ENCODE peak calls at places on chromosomes 13 and 19, in seven cellular contexts. One of them, this sample, is unnamed.
A peak's percentile ranks its signal among the peaks of the same experiment; 100 is the strongest.

GRCh38 chr19:54435551-54436016 is 13.4 kb upstream of the LENG8 start:
- DNase-seq in tibial nerve: no peak
- DNase-seq in adrenal gland: no peak
- DNase-seq in heart right ventricle: no peak
- DNase-seq in endodermal cell: peak; percentile 43
- DNase-seq in IMR-90: no peak
- DNase-seq in body of pancreas: no peak
- DNase-seq in this sample: no peak

GRCh38 chr19:30206187-30206586 is 166.0 kb upstream of the ZNF536 start:
- DNase-seq in heart right ventricle: no peak
- DNase-seq in adrenal gland: no peak
- DNase-seq in body of pancreas: no peak
- DNase-seq in tibial nerve: no peak
- DNase-seq in endodermal cell: no peak
- DNase-seq in IMR-90: no peak
- DNase-seq in this sample: no peak

GRCh38 chr19:48997972-48998371 is 4.3 kb downstream of the RUVBL2 start:
- DNase-seq in body of pancreas: peak; percentile 52
- DNase-seq in heart right ventricle: no peak
- DNase-seq in adrenal gland: peak; percentile 57
- DNase-seq in endodermal cell: peak; percentile 93
- DNase-seq in IMR-90: peak; percentile 45
- DNase-seq in tibial nerve: no peak
- DNase-seq in this sample: no peak

GRCh38 chr19:30434797-30435594 is 62.8 kb downstream of the ZNF536 start:
- DNase-seq in IMR-90: no peak
- DNase-seq in tibial nerve: no peak
- DNase-seq in body of pancreas: no peak
- DNase-seq in adrenal gland: no peak
- DNase-seq in heart right ventricle: no peak
- DNase-seq in endodermal cell: no peak
- DNase-seq in this sample: no peak

GRCh38 chr19:31104451-31104850 is 244.8 kb downstream of the TSHZ3 start:
- DNase-seq in heart right ventricle: no peak
- DNase-seq in body of pancreas: no peak
- DNase-seq in endodermal cell: no peak
- DNase-seq in IMR-90: no peak
- DNase-seq in adrenal gland: no peak
- DNase-seq in tibial nerve: no peak
- DNase-seq in this sample: no peak

GRCh38 chr19:41924151-41925145 is 3.8 kb downstream of the ERFL start:
- DNase-seq in body of pancreas: no peak
- DNase-seq in tibial nerve: no peak
- DNase-seq in adrenal gland: no peak
- DNase-seq in heart right ventricle: no peak
- DNase-seq in endodermal cell: no peak
- DNase-seq in IMR-90: no peak
- DNase-seq in this sample: no peak

GRCh38 chr19:42198676-42199439 is 18.6 kb downstream of the DEDD2 start:
- DNase-seq in IMR-90: no peak
- DNase-seq in tibial nerve: no peak
- DNase-seq in adrenal gland: no peak
- DNase-seq in body of pancreas: no peak
- DNase-seq in endodermal cell: peak; percentile 84
- DNase-seq in heart right ventricle: no peak
- DNase-seq in this sample: no peak

GRCh38 chr13:20721454-20722357 is 18.2 kb downstream of the IL17D start:
- DNase-seq in heart right ventricle: peak; percentile 64
- DNase-seq in endodermal cell: peak; percentile 82
- DNase-seq in body of pancreas: peak; percentile 51
- DNase-seq in tibial nerve: peak; percentile 38
- DNase-seq in adrenal gland: peak; percentile 84
- DNase-seq in IMR-90: peak; percentile 79
- DNase-seq in this sample: no peak

GRCh38 chr13:110280996-110281688 is 25.8 kb downstream of the COL4A1 start:
- DNase-seq in body of pancreas: no peak
- DNase-seq in adrenal gland: no peak
- DNase-seq in IMR-90: no peak
- DNase-seq in endodermal cell: no peak
- DNase-seq in tibial nerve: peak; percentile 63
- DNase-seq in heart right ventricle: no peak
- DNase-seq in this sample: no peak

GRCh38 chr19:41546386-41546789 is 29.6 kb upstream of the CEACAM21 start:
- DNase-seq in body of pancreas: no peak
- DNase-seq in endodermal cell: no peak
- DNase-seq in tibial nerve: no peak
- DNase-seq in adrenal gland: peak; percentile 35
- DNase-seq in heart right ventricle: peak; percentile 38
- DNase-seq in IMR-90: no peak
- DNase-seq in this sample: no peak

GRCh38 chr19:44685877-44686276 is 13.1 kb upstream of the CEACAM16 start:
- DNase-seq in adrenal gland: no peak
- DNase-seq in tibial nerve: no peak
- DNase-seq in endodermal cell: no peak
- DNase-seq in IMR-90: peak; percentile 74
- DNase-seq in body of pancreas: no peak
- DNase-seq in heart right ventricle: peak; percentile 34
- DNase-seq in this sample: no peak

GRCh38 chr19:52922841-52923781 is at the start of gene ZNF888:
- DNase-seq in adrenal gland: peak; percentile 93
- DNase-seq in heart right ventricle: peak; percentile 80
- DNase-seq in IMR-90: peak; percentile 70
- DNase-seq in tibial nerve: peak; percentile 82
- DNase-seq in body of pancreas: peak; percentile 91
- DNase-seq in endodermal cell: peak; percentile 99
- DNase-seq in this sample: peak; percentile 71

GRCh38 chr19:42122691-42123607 is 9.3 kb downstream of the POU2F2 start:
- DNase-seq in heart right ventricle: no peak
- DNase-seq in tibial nerve: no peak
- DNase-seq in IMR-90: no peak
- DNase-seq in body of pancreas: no peak
- DNase-seq in endodermal cell: no peak
- DNase-seq in adrenal gland: no peak
- DNase-seq in this sample: no peak

GRCh38 chr13:36530050-36530789 is 97.9 kb downstream of the CCNA1 start:
- DNase-seq in body of pancreas: no peak
- DNase-seq in IMR-90: no peak
- DNase-seq in endodermal cell: peak; percentile 68
- DNase-seq in heart right ventricle: no peak
- DNase-seq in adrenal gland: peak; percentile 2
- DNase-seq in tibial nerve: no peak
- DNase-seq in this sample: no peak

GRCh38 chr13:45370922-45371406 is 30.0 kb upstream of the TPT1 start:
- DNase-seq in adrenal gland: peak; percentile 70
- DNase-seq in body of pancreas: peak; percentile 70
- DNase-seq in endodermal cell: peak; percentile 94
- DNase-seq in tibial nerve: peak; percentile 40
- DNase-seq in IMR-90: peak; percentile 84
- DNase-seq in heart right ventricle: peak; percentile 73
- DNase-seq in this sample: peak; percentile 8

GRCh38 chr13:99605417-99606321 is 104.4 kb downstream of the TM9SF2 start:
- DNase-seq in endodermal cell: peak; percentile 84
- DNase-seq in adrenal gland: peak; percentile 54
- DNase-seq in tibial nerve: peak; percentile 10
- DNase-seq in heart right ventricle: peak; percentile 44
- DNase-seq in body of pancreas: peak; percentile 68
- DNase-seq in IMR-90: no peak
- DNase-seq in this sample: no peak

GRCh38 chr13:24187185-24187584 is 26.7 kb downstream of the SPATA13 start:
- DNase-seq in adrenal gland: peak; percentile 39
- DNase-seq in body of pancreas: no peak
- DNase-seq in IMR-90: peak; percentile 64
- DNase-seq in tibial nerve: no peak
- DNase-seq in heart right ventricle: no peak
- DNase-seq in endodermal cell: no peak
- DNase-seq in this sample: no peak

GRCh38 chr13:49858183-49858856 is 65.8 kb upstream of the KPNA3 start:
- DNase-seq in heart right ventricle: no peak
- DNase-seq in IMR-90: peak; percentile 99
- DNase-seq in tibial nerve: no peak
- DNase-seq in adrenal gland: peak; percentile 12
- DNase-seq in body of pancreas: peak; percentile 27
- DNase-seq in endodermal cell: no peak
- DNase-seq in this sample: no peak

GRCh38 chr19:14333101-14333871 is 48.0 kb upstream of the ADGRE5 start:
- DNase-seq in heart right ventricle: peak; percentile 16
- DNase-seq in IMR-90: no peak
- DNase-seq in endodermal cell: peak; percentile 77
- DNase-seq in tibial nerve: no peak
- DNase-seq in adrenal gland: peak; percentile 4
- DNase-seq in body of pancreas: no peak
- DNase-seq in this sample: no peak

DNA sequence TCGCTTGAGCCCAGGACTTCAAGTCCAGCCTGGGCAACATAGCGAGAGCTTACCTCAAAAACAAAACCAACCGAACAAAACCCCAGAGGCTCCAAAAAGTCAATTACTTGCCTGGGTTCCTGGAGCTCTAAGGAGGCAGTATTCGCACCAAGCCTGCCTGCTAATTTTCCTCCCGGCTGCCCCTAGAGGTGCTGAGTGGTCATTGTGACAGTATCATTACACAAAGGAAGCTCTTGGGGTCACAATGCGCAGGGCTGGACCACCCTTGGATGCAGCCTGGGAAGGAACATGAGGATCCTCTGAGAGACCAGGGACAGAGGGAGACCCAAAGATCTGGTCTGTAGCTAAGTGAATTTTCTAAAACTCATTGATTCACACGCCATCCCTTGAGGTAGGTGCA is 8.5 kb upstream of the PEX11G start:
- DNase-seq in adrenal gland: no peak
- DNase-seq in heart right ventricle: no peak
- DNase-seq in IMR-90: no peak
- DNase-seq in tibial nerve: no peak
- DNase-seq in endodermal cell: peak; percentile 75
- DNase-seq in body of pancreas: no peak
- DNase-seq in this sample: no peak
- TF ChIP-seq CTCF in adrenal gland: no peak
- TF ChIP-seq CTCF in heart right ventricle: peak; percentile 35
- TF ChIP-seq CTCF in IMR-90: peak; percentile 34
- TF ChIP-seq CTCF in tibial nerve: no peak
- TF ChIP-seq CTCF in endodermal cell: peak; percentile 71
- TF ChIP-seq CTCF in body of pancreas: peak; percentile 14
- TF ChIP-seq CTCF in this sample: no peak

DNA sequence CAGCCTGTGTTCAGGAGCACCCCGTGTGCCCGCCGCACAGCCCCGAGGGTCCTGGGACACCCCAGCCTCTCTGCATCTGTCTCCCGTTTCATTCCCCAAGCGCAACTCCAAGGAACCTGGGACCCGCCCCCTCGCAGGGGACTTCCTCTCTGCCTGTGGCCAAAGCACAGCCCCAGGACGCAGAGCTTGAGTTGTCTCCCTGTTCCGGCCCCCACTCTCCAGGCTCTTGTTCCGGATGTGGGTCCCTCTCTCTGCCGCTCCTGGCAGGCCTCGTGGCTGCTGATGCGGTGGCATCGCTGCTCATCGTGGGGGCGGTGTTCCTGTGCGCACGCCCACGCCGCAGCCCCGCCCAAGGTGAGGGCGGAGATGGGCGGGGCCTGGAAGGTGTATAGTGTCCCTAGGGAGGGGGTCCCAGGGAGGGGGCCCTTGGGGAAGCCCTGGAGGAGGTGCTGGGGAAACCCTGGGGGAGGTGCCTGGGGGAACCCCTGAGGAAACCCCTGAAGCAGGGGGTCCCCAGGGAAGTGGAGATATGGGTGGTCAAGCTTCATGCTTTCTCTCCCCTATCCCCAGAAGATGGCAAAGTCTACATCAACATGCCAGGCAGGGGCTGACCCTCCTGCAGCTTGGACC is 1.3 kb downstream of the HCST start:
- DNase-seq in IMR-90: peak; percentile 73
- DNase-seq in adrenal gland: peak; percentile 79
- DNase-seq in heart right ventricle: peak; percentile 72
- DNase-seq in tibial nerve: peak; percentile 57
- DNase-seq in body of pancreas: peak; percentile 41
- DNase-seq in endodermal cell: peak; percentile 92
- DNase-seq in this sample: no peak
- H3K4me1 ChIP-seq in IMR-90: peaks cover 31% of the 10 kb centered on the region
- H3K4me1 ChIP-seq in adrenal gland: peaks cover under 1% of the 10 kb centered on the region
- H3K4me1 ChIP-seq in heart right ventricle: peaks cover 2% of the 10 kb centered on the region
- H3K4me1 ChIP-seq in tibial nerve: peaks cover 25% of the 10 kb centered on the region
- H3K4me1 ChIP-seq in body of pancreas: peaks cover 15% of the 10 kb centered on the region
- H3K4me1 ChIP-seq in endodermal cell: peaks cover 6% of the 10 kb centered on the region
- H3K4me1 ChIP-seq in this sample: no peaks in the 10 kb centered on the region

GRCh38 chr13:33015791-33016323 is 366 bp upstream of the KL start:
- DNase-seq in tibial nerve: no peak
- DNase-seq in heart right ventricle: peak; percentile 29
- DNase-seq in adrenal gland: peak; percentile 19
- DNase-seq in IMR-90: no peak
- DNase-seq in body of pancreas: no peak
- DNase-seq in endodermal cell: peak; percentile 73
- DNase-seq in this sample: no peak

GRCh38 chr13:33018886-33019285 is 2.7 kb downstream of the KL start:
- DNase-seq in tibial nerve: no peak
- DNase-seq in IMR-90: no peak
- DNase-seq in heart right ventricle: no peak
- DNase-seq in body of pancreas: no peak
- DNase-seq in endodermal cell: no peak
- DNase-seq in adrenal gland: no peak
- DNase-seq in this sample: no peak

GRCh38 chr13:33015275-33015674 is 948 bp upstream of the KL start:
- DNase-seq in IMR-90: no peak
- DNase-seq in adrenal gland: no peak
- DNase-seq in endodermal cell: no peak
- DNase-seq in heart right ventricle: peak; percentile 62
- DNase-seq in tibial nerve: peak; percentile 27
- DNase-seq in body of pancreas: no peak
- DNase-seq in this sample: no peak

GRCh38 chr13:33016414-33017409 is at the start of gene KL:
- DNase-seq in heart right ventricle: peak; percentile 38
- DNase-seq in adrenal gland: peak; percentile 7
- DNase-seq in body of pancreas: no peak
- DNase-seq in tibial nerve: no peak
- DNase-seq in endodermal cell: peak; percentile 81
- DNase-seq in IMR-90: no peak
- DNase-seq in this sample: no peak

GRCh38 chr13:33017410-33017929 is 1.2 kb downstream of the KL start:
- DNase-seq in adrenal gland: peak; percentile 9
- DNase-seq in tibial nerve: peak; percentile 69
- DNase-seq in endodermal cell: peak; percentile 76
- DNase-seq in body of pancreas: no peak
- DNase-seq in IMR-90: peak; percentile 6
- DNase-seq in heart right ventricle: peak; percentile 62
- DNase-seq in this sample: no peak
- TF ChIP-seq CTCF in adrenal gland: peak; percentile 53
- TF ChIP-seq CTCF in tibial nerve: peak; percentile 75
- TF ChIP-seq CTCF in endodermal cell: peak; percentile 76
- TF ChIP-seq CTCF in body of pancreas: no peak
- TF ChIP-seq CTCF in IMR-90: peak; percentile 19
- TF ChIP-seq CTCF in heart right ventricle: peak; percentile 62
- TF ChIP-seq CTCF in this sample: peak; percentile 37

DNA sequence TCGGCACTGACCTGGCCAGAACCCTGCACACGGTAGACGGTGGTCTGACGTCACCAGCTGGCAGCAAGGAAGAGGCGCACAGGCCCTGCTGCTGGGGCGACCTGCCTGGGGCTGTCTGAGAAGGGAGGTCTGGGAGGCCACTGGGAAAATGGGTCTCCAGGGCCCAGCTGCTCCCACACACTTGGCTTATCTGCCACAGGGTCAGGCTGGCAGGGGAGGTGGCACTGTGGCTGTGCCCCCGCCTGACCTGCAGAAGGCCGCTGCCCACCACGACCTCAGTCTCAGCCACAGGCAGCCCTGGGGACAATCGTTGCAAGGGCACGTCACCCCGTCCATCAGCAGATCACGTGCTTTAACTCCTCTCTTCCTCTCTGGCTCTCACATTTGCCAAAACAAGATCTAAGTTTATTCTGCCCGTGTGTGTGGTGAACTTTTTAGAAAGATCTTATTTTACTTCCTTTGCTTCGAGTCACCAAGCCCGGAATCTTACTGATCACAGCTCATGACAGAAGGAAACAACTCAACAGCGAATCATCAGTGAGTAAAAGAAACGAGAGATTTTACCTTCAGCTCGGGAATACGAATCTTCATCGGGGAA is 45.2 kb upstream of the RANBP3 start:
- DNase-seq in adrenal gland: no peak
- DNase-seq in endodermal cell: no peak
- DNase-seq in heart right ventricle: no peak
- DNase-seq in body of pancreas: no peak
- DNase-seq in IMR-90: peak; percentile 71
- DNase-seq in tibial nerve: no peak
- DNase-seq in this sample: no peak
- H3K4me1 ChIP-seq in adrenal gland: no peaks in the 10 kb centered on the region
- H3K4me1 ChIP-seq in endodermal cell: peaks cover 2% of the 10 kb centered on the region
- H3K4me1 ChIP-seq in heart right ventricle: no peaks in the 10 kb centered on the region
- H3K4me1 ChIP-seq in body of pancreas: peaks cover 30% of the 10 kb centered on the region
- H3K4me1 ChIP-seq in IMR-90: peaks cover 9% of the 10 kb centered on the region
- H3K4me1 ChIP-seq in tibial nerve: no peaks in the 10 kb centered on the region
- H3K4me1 ChIP-seq in this sample: no peaks in the 10 kb centered on the region